ENCODE peak calls at places on chromosomes 1 and 21, in five cellular contexts. U is body of pancreas; H is caudate nucleus; D is heart left ventricle; J is CD8-positive, alpha-beta T cell. K is an unnamed sample.

GRCh38 chr21:32472890-32473765 is 60.6 kb downstream of the EVA1C start:
- DNase-seq in U (no peak), H (no peak), D (no peak), J (no peak), K (no peak)

GRCh38 chr1:224894915-224895314 is 34.6 kb upstream of the DNAH14 start:
- DNase-seq in U (no peak), H (no peak), D (no peak), J (no peak), K (no peak)

GRCh38 chr1:201359031-201359872 is 18.2 kb downstream of the TNNT2 start:
- DNase-seq in U (no peak), H (no peak), D (no peak), J (no peak), K (no peak)

GRCh38 chr21:31403596-31404333 is 59.7 kb upstream of the TIAM1 start:
- DNase-seq in U (no peak), H (no peak), D (no peak), J (no peak), K (no peak)

GRCh38 chr1:52926864-52927218 is 235 bp upstream of the SCP2 start:
- DNase-seq in U (no peak), H (peak; percentile 57), D (no peak), J (no peak), K (no peak)

GRCh38 chr1:4924356-4924755 is 269.9 kb downstream of the AJAP1 start:
- DNase-seq in U (peak; percentile 49), H (no peak), D (no peak), J (no peak), K (no peak)

GRCh38 chr1:182229907-182230522 is 161.6 kb downstream of the GLUL start:
- DNase-seq in U (no peak), H (no peak), D (no peak), J (no peak), K (no peak)

GRCh38 chr1:31712625-31713024 is 8.8 kb upstream of the COL16A1 start:
- DNase-seq in U (no peak), H (no peak), D (peak; percentile 52), J (no peak), K (no peak)

GRCh38 chr21:33412832-33413519 is 9.8 kb downstream of the IFNGR2 start:
- DNase-seq in U (no peak), H (no peak), D (no peak), J (no peak), K (no peak)

GRCh38 chr1:47709302-47710074 is 271.6 kb downstream of the FOXD2 start:
- DNase-seq in U (no peak), H (no peak), D (no peak), J (peak; percentile 12), K (no peak)

GRCh38 chr1:241532864-241533263 is 686 bp downstream of the KMO start:
- DNase-seq in U (no peak), H (no peak), D (no peak), J (no peak), K (no peak)

GRCh38 chr1:174799136-174799479 is 200.6 kb upstream of the CACYBP start:
- DNase-seq in U (no peak), H (no peak), D (no peak), J (no peak), K (no peak)

GRCh38 chr1:234315091-234315541 is 58.1 kb upstream of the COA6 start:
- DNase-seq in U (no peak), H (no peak), D (no peak), J (no peak), K (peak; percentile 31)

GRCh38 chr1:30273456-30273855 is 449.9 kb downstream of the MATN1 start:
- DNase-seq in U (no peak), H (no peak), D (no peak), J (no peak), K (no peak)

GRCh38 chr1:201468501-201468843 is 516 bp downstream of the PHLDA3 start:
- DNase-seq in U (peak; percentile 32), H (no peak), D (peak; percentile 43), J (no peak), K (no peak)

GRCh38 chr1:168635129-168635528 is 58.7 kb downstream of the XCL1 start:
- DNase-seq in U (no peak), H (no peak), D (no peak), J (no peak), K (no peak)

GRCh38 chr1:206041640-206042039 is 11.3 kb upstream of the RHEX start:
- DNase-seq in U (peak; percentile 14), H (no peak), D (no peak), J (no peak), K (peak; percentile 26)

GRCh38 chr1:184888505-184888904 is 85.8 kb downstream of the NIBAN1 start:
- DNase-seq in U (no peak), H (no peak), D (no peak), J (no peak), K (no peak)

GRCh38 chr1:47755368-47755990 is 241.7 kb downstream of the TRABD2B start:
- DNase-seq in U (peak; percentile 40), H (no peak), D (no peak), J (peak; percentile 42), K (no peak)

GRCh38 chr1:8520483-8520966 is 202.6 kb downstream of the SLC45A1 start:
- DNase-seq in U (no peak), H (no peak), D (no peak), J (no peak), K (no peak)

GRCh38 chr1:52037402-52037814 is 3.8 kb upstream of the KTI12 start:
- DNase-seq in U (peak; percentile 71), H (no peak), D (no peak), J (no peak), K (no peak)

DNA sequence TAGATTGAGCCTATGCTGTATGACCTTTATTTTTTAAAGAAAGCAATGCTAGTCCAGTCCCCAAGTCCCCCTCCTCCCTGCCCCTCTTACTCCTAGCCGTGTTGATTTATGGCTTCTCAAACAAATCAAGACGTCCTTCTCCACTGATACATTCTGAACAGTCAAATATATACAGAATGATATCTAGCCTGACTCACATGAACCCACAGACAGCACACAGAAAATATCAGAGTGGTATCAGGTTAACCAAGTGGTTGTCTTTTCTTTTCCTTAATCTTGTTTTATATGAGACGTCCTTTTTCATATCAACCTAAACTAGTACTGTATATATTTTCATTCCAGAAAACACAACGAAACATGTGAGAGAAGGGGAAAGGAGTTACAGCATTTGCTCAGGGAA is 13.3 kb downstream of the DAB1 start:
- DNase-seq in U (no peak), H (no peak), D (no peak), J (no peak), K (no peak)
- H3K27ac ChIP-seq in U (no peak overlapping the region), H (no peak overlapping the region), D (no peak overlapping the region), J (no peak overlapping the region), K (no peak overlapping the region)

GRCh38 chr21:29524055-29524454 is 225.3 kb downstream of the BACH1 start:
- DNase-seq in U (no peak), H (no peak), D (no peak), J (no peak), K (no peak)
- H3K27ac ChIP-seq in U (no peak overlapping the region), H (no peak overlapping the region), D (no peak overlapping the region), J (no peak overlapping the region), K (no peak overlapping the region)

DNA sequence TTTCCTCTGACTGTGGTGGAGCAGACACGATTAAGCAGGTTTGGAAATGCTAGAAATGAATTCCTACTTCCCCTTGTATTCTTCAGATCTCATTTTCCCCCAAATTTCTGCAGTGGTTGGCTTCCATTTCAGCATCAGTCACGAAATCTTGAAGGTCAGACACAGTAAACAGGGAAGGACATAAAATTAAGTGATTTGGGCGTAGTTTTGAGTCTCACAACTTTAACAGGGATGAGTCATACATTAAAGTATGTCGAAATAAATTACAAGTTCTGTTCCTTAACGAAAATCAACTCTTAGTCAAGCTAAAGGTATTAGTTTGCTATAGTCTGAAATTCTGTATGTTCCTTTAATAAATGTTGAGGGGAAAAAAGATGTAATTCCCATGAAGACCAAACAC is 61.1 kb downstream of the HNRNPR start:
- DNase-seq in U (no peak), H (no peak), D (no peak), J (no peak), K (no peak)
- H3K27ac ChIP-seq in U (peak overlapping the region; percentile 9), H (no peak overlapping the region), D (no peak overlapping the region), J (no peak overlapping the region), K (peak overlapping the region; percentile 19)

DNA sequence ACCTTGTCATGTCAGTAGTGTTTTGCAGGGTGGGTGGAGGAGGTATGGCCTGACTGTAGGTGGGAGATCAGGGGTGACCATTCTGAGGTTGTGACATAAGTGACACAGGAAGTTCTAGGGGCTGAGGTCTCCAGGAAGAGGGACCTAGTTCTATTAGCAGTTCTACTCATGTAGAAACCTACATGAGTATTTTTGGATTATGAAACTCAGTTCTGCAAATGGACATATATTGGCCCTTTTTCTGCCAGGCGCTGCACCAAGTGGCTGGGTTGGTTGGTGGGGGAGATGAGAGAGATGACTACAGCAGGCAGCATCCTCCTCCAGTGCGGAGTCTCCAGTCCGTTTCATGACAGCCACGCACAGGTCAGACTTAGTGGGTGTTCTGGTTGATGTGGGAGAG is 54.0 kb downstream of the PRDM2 start:
- DNase-seq in U (no peak), H (no peak), D (no peak), J (no peak), K (no peak)
- H3K27ac ChIP-seq in U (no peak overlapping the region), H (no peak overlapping the region), D (no peak overlapping the region), J (no peak overlapping the region), K (no peak overlapping the region)

GRCh38 chr21:45533731-45534571 is 8.3 kb downstream of the SLC19A1 start:
- DNase-seq in U (no peak), H (no peak), D (peak; percentile 18), J (no peak), K (no peak)

GRCh38 chr21:45535341-45536081 is 6.7 kb downstream of the SLC19A1 start:
- DNase-seq in U (peak; percentile 54), H (no peak), D (no peak), J (no peak), K (no peak)

GRCh38 chr21:45534591-45535331 is 7.5 kb downstream of the SLC19A1 start:
- DNase-seq in U (no peak), H (no peak), D (peak; percentile 70), J (no peak), K (no peak)

GRCh38 chr21:45531393-45532215 is 10.6 kb downstream of the SLC19A1 start:
- DNase-seq in U (no peak), H (no peak), D (no peak), J (no peak), K (no peak)

DNA sequence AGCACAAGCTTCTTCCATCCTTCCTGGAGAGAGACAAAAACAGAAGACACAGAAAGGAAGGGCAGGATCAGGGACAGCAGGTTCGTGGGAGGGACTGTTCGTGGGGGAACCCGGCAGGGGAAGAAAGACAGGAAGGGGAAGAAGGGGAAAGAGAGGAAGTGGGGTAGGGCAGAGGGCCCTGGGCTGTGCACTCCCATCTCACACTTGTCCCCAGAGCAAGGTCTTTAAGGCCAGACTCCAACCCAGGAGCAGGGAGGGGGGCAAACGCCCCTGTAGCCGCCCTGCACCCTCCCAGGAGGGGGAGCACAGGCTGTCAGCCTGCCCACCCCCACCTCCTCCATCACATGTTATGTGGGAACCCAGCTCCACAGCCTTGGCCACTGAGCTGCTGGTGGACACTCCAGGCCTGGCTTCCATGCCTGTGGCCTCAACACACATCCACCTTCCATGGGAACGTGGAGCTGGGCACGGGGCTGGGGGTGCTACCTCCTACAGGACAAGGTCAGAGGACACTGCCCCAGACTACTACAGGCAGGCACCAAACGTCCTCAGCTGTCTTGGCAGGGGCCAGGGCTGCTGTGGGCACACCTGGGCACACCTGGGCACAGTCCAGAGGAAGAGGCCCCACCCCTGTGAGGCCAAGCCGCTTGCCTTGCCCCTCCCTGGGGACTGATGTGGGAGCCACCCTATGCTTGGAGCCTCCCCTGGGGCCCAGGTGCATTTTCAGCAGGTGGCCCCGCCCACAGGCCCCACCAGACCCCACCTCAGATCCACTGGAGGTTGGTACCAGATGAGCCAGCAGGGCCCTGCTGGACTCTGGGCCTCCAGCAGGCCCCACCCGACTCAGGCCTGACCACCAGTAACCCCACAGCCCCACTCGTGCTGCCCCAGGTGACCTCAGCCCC is 9.2 kb downstream of the SLC19A1 start:
- DNase-seq in U (no peak), H (no peak), D (peak; percentile 15), J (no peak), K (no peak)
- H3K27ac ChIP-seq in U (no peak overlapping the region), H (peak overlapping the region; percentile 48), D (peak overlapping the region; percentile 83), J (peak overlapping the region; percentile 4), K (no peak overlapping the region)

GRCh38 chr1:111190931-111191451 is 9.5 kb downstream of the DENND2D start:
- DNase-seq in U (peak; percentile 41), H (no peak), D (no peak), J (no peak), K (no peak)
- H3K27ac ChIP-seq in U (no peak overlapping the region), H (no peak overlapping the region), D (peak overlapping the region; percentile 95), J (no peak overlapping the region), K (peak overlapping the region; percentile 70)